ENCODE peak calls at places on chromosome 15, in five cellular contexts. R, C, S, Z and Y are unnamed samples.

GRCh38 chr15:34582461-34583357 is 742 bp downstream of the GOLGA8B start:
- DNase-seq in Z (no peak), C (peak), R (peak), S (peak), Y (no peak)

GRCh38 chr15:98948941-98949340 is 58.7 kb downstream of the PGPEP1L start:
- DNase-seq in R (no peak), Z (no peak), S (no peak), C (no peak), Y (no peak)

GRCh38 chr15:63348392-63348791 is 33.3 kb downstream of the CA12 start:
- DNase-seq in Z (no peak), C (no peak), S (no peak), R (no peak), Y (no peak)

GRCh38 chr15:69906256-69907185 is 191.2 kb downstream of the TLE3 start:
- DNase-seq in S (no peak), C (no peak), Z (no peak), R (no peak), Y (no peak)

GRCh38 chr15:76979996-76980520 is 14.9 kb upstream of the PSTPIP1 start:
- DNase-seq in C (no peak), Z (no peak), R (no peak), S (no peak), Y (no peak)

GRCh38 chr15:33132722-33133345 is 61.7 kb downstream of the FMN1 start:
- DNase-seq in C (peak), Z (no peak), R (peak), S (no peak), Y (peak)

GRCh38 chr15:79028411-79028964 is 62.1 kb downstream of the RASGRF1 start:
- DNase-seq in R (peak), S (peak), Z (no peak), C (peak), Y (peak)

GRCh38 chr15:79094611-79095021 is 4.0 kb upstream of the RASGRF1 start:
- DNase-seq in S (peak), Z (no peak), C (no peak), R (no peak), Y (no peak)

GRCh38 chr15:48002772-48003171 is 118.0 kb upstream of the SLC24A5 start:
- DNase-seq in C (no peak), S (no peak), R (no peak), Z (no peak), Y (no peak)

GRCh38 chr15:73928971-73929627 is 2.8 kb downstream of the LOXL1 start:
- DNase-seq in S (no peak), C (no peak), R (no peak), Z (no peak), Y (no peak)

GRCh38 chr15:70401709-70402108 is 304.0 kb upstream of the TLE3 start:
- DNase-seq in Z (no peak), C (no peak), S (no peak), R (no peak), Y (no peak)

GRCh38 chr15:59177445-59177728 is 29.3 kb upstream of the LDHAL6B start:
- DNase-seq in S (no peak), R (no peak), Z (no peak), C (no peak), Y (no peak)

GRCh38 chr15:65578904-65579728 is 31.8 kb downstream of the INTS14 start:
- DNase-seq in Z (no peak), S (no peak), C (no peak), R (no peak), Y (no peak)

GRCh38 chr15:67307156-67307555 is 52.6 kb downstream of the IQCH start:
- DNase-seq in S (no peak), C (no peak), R (no peak), Z (no peak), Y (no peak)

GRCh38 chr15:71572452-71573053 is 237.8 kb upstream of the NR2E3 start:
- DNase-seq in Z (no peak), C (no peak), R (peak), S (no peak), Y (no peak)

DNA sequence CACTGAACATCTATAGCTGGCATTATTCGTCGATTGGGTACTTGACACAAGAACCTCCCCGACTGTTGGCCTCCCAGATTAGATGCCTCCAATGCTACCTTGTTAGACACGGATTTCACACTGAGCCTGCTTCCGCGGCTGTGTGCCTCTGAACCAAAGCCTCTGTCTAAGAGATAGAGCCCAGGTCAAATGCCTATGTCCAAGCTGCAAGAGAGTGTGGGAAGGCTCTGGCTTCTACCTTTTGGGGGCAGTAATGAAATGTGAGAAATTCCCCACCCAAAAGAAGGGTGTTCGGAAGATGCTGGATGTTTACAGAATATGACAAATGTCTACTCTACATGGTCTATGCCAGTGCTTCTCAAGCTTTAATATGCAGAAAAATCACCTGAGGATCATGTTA is 2.0 kb upstream of the RPUSD2 start:
- DNase-seq in Z (no peak), C (peak), R (peak), S (peak), Y (peak)
- TF ChIP-seq SP1 in Z (no peak), C (no peak), R (no peak), S (no peak), Y (no peak)

GRCh38 chr15:40337597-40337996 is 3.1 kb downstream of the CCDC9B start:
- DNase-seq in Z (no peak), S (no peak), R (no peak), C (no peak), Y (no peak)
- H2AFZ ChIP-seq in Z (no peak), S (no peak), R (no peak), C (peak), Y (no peak)

GRCh38 chr15:101489633-101490407 is at the start of gene PCSK6:
- DNase-seq in C (peak), S (peak), R (no peak), Z (no peak), Y (no peak)

GRCh38 chr15:101489236-101489632 is 273 bp downstream of the PCSK6 start:
- DNase-seq in S (peak), Z (no peak), R (peak), C (peak), Y (no peak)

GRCh38 chr15:101490408-101490891 is 943 bp upstream of the PCSK6 start:
- DNase-seq in R (no peak), Z (no peak), S (no peak), C (no peak), Y (no peak)

GRCh38 chr15:101487060-101487459 is 2.4 kb downstream of the PCSK6 start:
- DNase-seq in S (no peak), Z (no peak), C (no peak), R (no peak), Y (no peak)

DNA sequence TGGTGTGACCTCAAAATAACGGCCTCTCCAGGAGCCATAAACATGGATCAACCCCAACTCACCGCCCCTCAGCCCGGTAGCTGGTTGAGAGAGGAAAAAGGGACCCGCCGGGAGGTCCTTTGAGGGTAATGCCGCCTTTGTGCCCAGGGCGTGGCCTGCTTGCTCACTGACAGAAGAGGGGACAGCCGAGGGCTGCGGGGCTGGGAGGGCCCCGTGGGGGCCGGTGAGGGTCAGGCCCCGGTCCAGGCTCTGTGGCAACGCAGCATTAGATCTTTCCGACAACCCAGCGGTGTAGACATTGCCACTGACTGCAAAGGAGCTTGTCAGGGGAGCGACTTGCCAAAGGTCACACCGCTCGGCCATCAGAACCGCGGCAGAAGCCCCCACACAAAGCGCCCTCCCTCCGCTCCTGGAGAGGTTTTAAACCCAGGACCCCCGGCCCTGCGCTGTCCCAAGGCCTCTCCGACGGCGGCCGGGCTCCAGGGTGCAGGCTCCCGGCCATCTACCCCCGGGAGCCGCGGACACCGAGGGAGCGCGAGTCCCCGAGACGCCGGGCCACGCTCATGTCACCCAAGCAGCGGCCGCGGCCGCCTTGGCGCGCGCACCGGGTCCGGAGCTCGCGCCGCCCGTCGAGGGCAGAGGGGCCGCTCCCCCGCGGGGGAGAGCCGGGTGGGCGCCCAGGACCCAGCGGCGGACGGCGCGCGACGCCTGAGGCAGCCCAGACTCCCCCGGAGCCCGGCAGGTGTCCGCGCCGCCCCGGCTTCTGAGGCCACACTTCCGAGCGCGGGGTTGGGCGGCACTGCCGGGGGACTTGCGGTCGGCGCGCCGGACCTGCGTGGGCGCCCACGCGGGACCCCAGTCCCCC is 975 bp downstream of the PCSK6 start:
- DNase-seq in C (no peak), R (no peak), Z (no peak), S (peak), Y (peak)
- TF ChIP-seq ZNF274 in C (no peak), R (no peak), Z (no peak), S (no peak), Y (no peak)

GRCh38 chr15:51368751-51369450 is 27.4 kb downstream of the GLDN start:
- DNase-seq in R (no peak), S (no peak), Z (no peak), C (no peak), Y (peak)
- TF ChIP-seq SP1 in R (no peak), S (no peak), Z (no peak), C (no peak), Y (no peak)

GRCh38 chr15:49831206-49831965 is 210.5 kb downstream of the DTWD1 start:
- DNase-seq in Z (no peak), C (no peak), R (no peak), S (no peak), Y (no peak)
- H2AFZ ChIP-seq in Z (no peak), C (no peak), R (no peak), S (no peak), Y (no peak)

GRCh38 chr15:45919806-45920205 is 285.0 kb downstream of the SQOR start:
- DNase-seq in R (no peak), C (no peak), S (no peak), Z (no peak), Y (peak)
- TF ChIP-seq ZNF274 in R (no peak), C (no peak), S (no peak), Z (no peak), Y (no peak)